ENCODE peak calls at places on chromosomes 16 and 17, in eight cellular contexts. T is neural progenitor cell, Y is cardiac muscle cell, M is psoas muscle, Z is endodermal cell, C is iPS DF 6.9, H is Peyer's patch, J is adrenal gland. I is an unnamed sample. For H3K36me3 and H3K27me3, the result is how much of the 10 kb centered on the place peaks cover.

GRCh38 chr17:499836-500543 is 147.4 kb upstream of the RPH3AL start:
- DNase-seq in Z (no peak), H (no peak), J (no peak), T (no peak), Y (no peak), C (no peak), M (no peak), I (no peak)

GRCh38 chr16:10752843-10753523 is 9.3 kb downstream of the NUBP1 start:
- DNase-seq in M (no peak), Z (no peak), Y (no peak), T (no peak), J (peak), H (no peak), C (no peak), I (no peak)

GRCh38 chr16:4401094-4401501 is 15.3 kb downstream of the CORO7 start:
- DNase-seq in T (peak), C (no peak), H (no peak), M (no peak), J (no peak), Y (no peak), Z (no peak), I (no peak)

GRCh38 chr17:73795730-73796129 is 151.5 kb upstream of the SDK2 start:
- DNase-seq in Z (no peak), C (no peak), H (no peak), T (no peak), M (no peak), Y (no peak), J (no peak), I (no peak)

GRCh38 chr17:15444805-15445204 is 22.6 kb downstream of the CDRT4 start:
- DNase-seq in J (peak), M (no peak), Y (no peak), T (no peak), C (no peak), Z (no peak), H (no peak), I (no peak)

GRCh38 chr16:73047221-73047535 is 750 bp downstream of the ZFHX3 start:
- DNase-seq in M (no peak), Y (peak), H (no peak), J (no peak), Z (no peak), T (no peak), C (no peak), I (no peak)

GRCh38 chr17:62832405-62832804 is 24.3 kb upstream of the MARCHF10 start:
- DNase-seq in T (no peak), C (no peak), Z (no peak), J (no peak), M (no peak), Y (no peak), H (no peak), I (no peak)

GRCh38 chr16:90044111-90044551 is 24.9 kb upstream of the DBNDD1 start:
- DNase-seq in J (no peak), H (no peak), T (no peak), Z (peak), M (no peak), Y (no peak), C (no peak), I (no peak)

GRCh38 chr16:72458035-72458434 is 286.1 kb upstream of the PMFBP1 start:
- DNase-seq in Y (no peak), H (no peak), C (no peak), M (no peak), T (no peak), Z (no peak), J (no peak), I (no peak)

GRCh38 chr17:29124931-29125270 is 55.3 kb downstream of the MYO18A start:
- DNase-seq in C (no peak), T (no peak), Y (no peak), Z (no peak), M (peak), H (peak), J (peak), I (no peak)

GRCh38 chr16:85663891-85664321 is 24.8 kb downstream of the GINS2 start:
- DNase-seq in Y (no peak), Z (no peak), J (peak), H (peak), T (no peak), M (peak), C (no peak), I (no peak)

GRCh38 chr16:3058173-3059030 is 7.0 kb upstream of the IL32 start:
- DNase-seq in C (no peak), Y (peak), M (no peak), Z (peak), H (peak), T (peak), J (no peak), I (no peak)

GRCh38 chr17:4479982-4480751 is 18.5 kb upstream of the SPNS2 start:
- DNase-seq in J (no peak), Z (no peak), C (no peak), Y (no peak), H (peak), T (peak), M (no peak), I (no peak)

GRCh38 chr17:50953831-50954601 is 87.9 kb upstream of the TOB1 start:
- DNase-seq in J (peak), C (no peak), T (peak), H (no peak), Y (peak), M (peak), Z (peak), I (no peak)

GRCh38 chr16:12081048-12081404 is 104.5 kb downstream of the SNX29 start:
- DNase-seq in Y (no peak), T (no peak), Z (no peak), C (no peak), M (no peak), H (no peak), J (no peak), I (no peak)

GRCh38 chr16:81604960-81605383 is 160.4 kb downstream of the CMIP start:
- DNase-seq in T (no peak), Z (no peak), J (no peak), M (no peak), Y (peak), C (no peak), H (no peak), I (no peak)

GRCh38 chr16:49631521-49632041 is 224.3 kb downstream of the ZNF423 start:
- DNase-seq in H (no peak), M (no peak), T (no peak), J (no peak), Y (peak), C (no peak), Z (peak), I (peak)

GRCh38 chr16:11742041-11742535 is 569 bp downstream of the TXNDC11 start:
- DNase-seq in C (no peak), T (no peak), H (peak), J (peak), Y (no peak), Z (peak), M (peak), I (no peak)

GRCh38 chr17:32755045-32755805 is 121.7 kb downstream of the MYO1D start:
- DNase-seq in T (peak), Z (no peak), M (no peak), H (no peak), J (no peak), Y (peak), C (no peak), I (no peak)

GRCh38 chr17:57624390-57624789 is 120.7 kb downstream of the CCDC182 start:
- DNase-seq in C (no peak), M (no peak), H (no peak), Y (no peak), J (peak), T (no peak), Z (no peak), I (no peak)

GRCh38 chr16:56305956-56306565 is 114.8 kb downstream of the GNAO1 start:
- DNase-seq in J (no peak), Y (peak), T (no peak), H (no peak), M (no peak), Z (peak), C (no peak), I (no peak)

GRCh38 chr17:64788286-64789060 is 126.4 kb upstream of the SMURF2 start:
- DNase-seq in C (no peak), T (no peak), H (peak), M (no peak), J (no peak), Z (peak), Y (no peak), I (no peak)

GRCh38 chr16:12532871-12533610 is 270.6 kb downstream of the CPPED1 start:
- DNase-seq in H (no peak), C (no peak), M (no peak), T (no peak), Z (no peak), J (no peak), Y (no peak), I (no peak)

GRCh38 chr16:77775911-77776909 is 12.2 kb upstream of the VAT1L start:
- DNase-seq in M (no peak), Y (no peak), H (no peak), T (no peak), C (no peak), J (peak), Z (no peak), I (no peak)

GRCh38 chr16:51153275-51153991 is 2.4 kb upstream of the SALL1 start:
- DNase-seq in C (no peak), Y (no peak), H (no peak), T (peak), Z (peak), M (no peak), J (no peak), I (no peak)

DNA sequence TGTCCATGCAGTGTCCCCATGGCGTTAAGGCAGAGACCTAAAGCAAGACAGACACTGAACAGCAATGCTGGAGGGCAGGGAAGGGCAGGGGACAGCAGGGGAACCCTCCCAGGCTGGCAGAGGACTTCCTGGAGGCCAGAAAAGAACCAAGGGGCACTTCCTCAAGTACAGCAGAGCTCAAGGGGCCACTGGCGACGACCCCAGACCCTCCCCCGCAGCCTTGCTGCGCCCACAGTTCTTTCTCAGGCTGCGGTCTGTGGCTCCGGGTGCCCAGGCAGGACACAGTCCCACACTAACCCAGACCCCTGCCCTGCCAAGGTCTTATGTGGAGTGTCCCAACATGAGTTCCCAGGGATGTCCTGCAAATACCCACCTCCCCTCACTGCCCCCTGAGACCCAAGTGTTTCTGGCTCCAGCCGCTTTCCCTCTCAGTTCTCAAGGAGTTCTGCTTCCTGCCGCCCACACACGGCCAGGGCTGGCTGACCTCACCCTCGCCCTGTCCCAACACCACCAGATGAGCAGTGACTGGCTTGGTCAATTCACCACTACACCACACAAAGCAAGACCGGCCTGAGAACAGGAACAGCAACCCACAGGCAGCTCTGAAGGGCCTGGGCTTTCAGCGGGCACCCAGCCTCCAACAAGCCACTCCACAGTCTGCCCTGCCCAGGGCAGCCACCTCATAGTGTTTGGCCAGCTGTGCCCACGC is 4.1 kb downstream of the CLCN7 start:
- DNase-seq in T (no peak), J (peak), H (no peak), C (no peak), M (no peak), Y (peak), Z (no peak), I (no peak)
- H3K4me3 ChIP-seq in T (no peak), J (no peak), H (no peak), C (no peak), M (no peak), Y (no peak), Z (no peak), I (no peak)

DNA sequence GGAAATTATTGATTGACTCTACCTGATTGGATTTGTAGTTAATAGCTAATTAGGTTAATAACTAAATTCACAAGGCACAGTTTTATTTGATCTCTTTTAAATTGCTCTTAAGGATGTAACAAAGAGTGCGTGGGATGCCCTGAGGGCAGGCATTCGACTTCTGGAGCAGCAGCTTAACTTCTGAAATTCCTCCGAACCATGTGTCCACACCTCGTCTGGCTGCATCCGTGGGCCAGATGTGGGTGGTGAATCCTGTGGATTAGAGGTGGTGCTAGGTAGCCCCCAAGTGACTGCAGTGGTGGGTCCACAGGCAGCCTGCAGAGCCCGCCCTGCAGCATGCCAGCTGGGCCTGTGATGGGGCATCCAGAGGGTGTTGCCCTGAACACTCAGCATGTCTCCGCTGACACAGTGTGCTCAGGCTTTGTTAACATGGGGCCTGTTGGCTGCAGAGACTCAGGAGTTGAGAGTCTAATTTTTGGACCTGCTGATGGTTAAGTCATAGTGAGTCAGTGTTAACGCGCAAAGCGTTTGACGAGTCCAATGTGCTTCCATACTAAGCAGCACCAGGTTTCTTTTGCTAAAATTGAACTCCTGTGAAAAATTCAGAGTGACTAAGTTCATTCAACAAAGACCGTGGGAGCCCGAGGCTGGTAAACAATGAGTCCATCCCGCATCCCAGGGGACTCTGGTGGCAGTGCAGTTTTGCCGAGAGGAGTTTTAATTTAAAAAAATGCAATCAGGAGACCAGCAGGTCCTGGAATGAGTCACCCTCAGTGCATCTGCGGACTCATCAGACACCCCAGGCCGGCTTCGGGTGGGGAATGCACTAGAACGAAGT is 3.8 kb upstream of the NPB start:
- DNase-seq in C (no peak), T (no peak), Y (peak), M (no peak), J (no peak), H (no peak), Z (no peak), I (no peak)
- H3K36me3 ChIP-seq in C (under half), T (under half), Y (under half), M (under half), J (under half), H (under half), Z (under half), I (under half)

GRCh38 chr17:81801327-81801726 is 2.6 kb upstream of the GCGR start:
- DNase-seq in Z (no peak), J (no peak), M (no peak), T (no peak), C (no peak), H (no peak), Y (no peak), I (no peak)
- H3K27me3 ChIP-seq in Z (half or more), J (under half), M (half or more), T (half or more), C (under half), H (under half), Y (half or more), I (under half)

GRCh38 chr17:67818110-67819002 is 6.9 kb upstream of the BPTF start:
- DNase-seq in H (no peak), C (no peak), J (no peak), M (no peak), Z (peak), Y (no peak), T (no peak), I (peak)
- H3K4me3 ChIP-seq in H (no peak), C (no peak), J (no peak), M (no peak), Z (no peak), Y (no peak), T (no peak), I (no peak)

DNA sequence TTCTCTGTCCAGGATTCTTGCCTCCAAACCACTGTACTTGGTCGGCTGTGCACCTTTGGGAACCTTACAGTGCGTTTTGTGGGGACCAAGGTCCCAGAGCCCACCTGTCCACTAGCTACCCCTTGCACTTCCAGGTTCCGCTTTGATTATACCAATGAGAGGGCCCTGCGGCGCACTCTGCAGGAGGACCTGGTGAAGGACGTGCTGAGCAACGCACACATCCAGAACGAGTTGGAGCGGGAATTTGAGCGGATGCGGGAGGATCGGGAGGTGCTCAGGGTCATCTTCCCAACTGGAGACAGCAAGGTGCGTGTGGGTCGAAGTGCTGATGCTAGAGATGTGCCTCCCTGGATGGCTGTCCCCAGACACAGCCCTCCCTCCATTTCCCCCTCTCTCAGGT is 18.8 kb downstream of the POLR2A start:
- DNase-seq in T (peak), M (no peak), Y (no peak), H (no peak), Z (peak), C (no peak), J (no peak), I (no peak)
- H3K36me3 ChIP-seq in T (under half), M (under half), Y (half or more), H (under half), Z (half or more), C (half or more), J (under half), I (under half)

GRCh38 chr17:79340771-79341528 is 266.3 kb downstream of the ENGASE start:
- DNase-seq in T (no peak), Y (no peak), C (no peak), M (peak), J (no peak), Z (no peak), H (no peak), I (no peak)
- H3K27me3 ChIP-seq in T (under half), Y (under half), C (under half), M (half or more), J (under half), Z (under half), H (under half), I (under half)

DNA sequence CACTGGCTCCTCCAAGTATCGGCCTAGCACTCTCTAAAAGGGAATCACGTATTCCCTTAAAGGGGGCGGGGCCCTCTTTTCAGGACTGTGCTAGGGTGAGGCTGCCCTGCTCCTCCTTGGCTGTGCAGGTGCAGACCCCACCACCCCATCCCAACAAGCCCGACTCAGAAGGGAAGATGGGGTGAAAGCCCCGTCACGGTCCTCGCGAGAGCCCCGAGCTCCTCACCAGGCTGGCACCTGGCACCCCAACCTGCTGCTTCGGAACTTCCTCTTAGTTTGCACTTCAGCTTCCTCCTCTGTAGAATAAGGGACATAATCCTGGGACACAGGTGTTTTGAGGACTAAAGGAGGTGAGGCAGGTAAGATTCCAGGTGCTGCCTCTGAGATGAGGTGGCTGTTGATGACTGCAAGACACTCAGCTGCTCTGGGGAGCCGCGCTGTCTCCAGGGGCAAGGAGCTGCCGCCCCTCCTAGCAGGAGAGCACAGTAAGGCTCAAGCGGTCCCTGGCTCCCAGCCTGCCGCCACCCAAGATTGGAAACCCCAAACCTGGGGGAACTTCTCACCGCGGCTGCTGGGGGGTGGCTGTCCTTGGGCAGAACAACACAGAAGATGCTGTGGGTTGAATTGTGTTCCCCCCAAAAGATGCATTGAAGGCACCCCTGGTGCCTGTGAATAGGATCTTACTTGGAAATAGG is 88.8 kb downstream of the MGAT5B start:
- DNase-seq in J (no peak), Z (no peak), C (no peak), Y (no peak), H (no peak), T (no peak), M (no peak), I (no peak)
- H3K4me3 ChIP-seq in J (no peak), Z (no peak), C (no peak), Y (no peak), H (no peak), T (no peak), M (no peak), I (no peak)

GRCh38 chr17:5897320-5897911 is 172.8 kb upstream of the WSCD1 start:
- DNase-seq in Y (no peak), Z (peak), H (no peak), J (no peak), T (peak), M (no peak), C (peak), I (no peak)
- H3K36me3 ChIP-seq in Y (under half), Z (under half), H (under half), J (under half), T (under half), M (under half), C (under half), I (under half)

DNA sequence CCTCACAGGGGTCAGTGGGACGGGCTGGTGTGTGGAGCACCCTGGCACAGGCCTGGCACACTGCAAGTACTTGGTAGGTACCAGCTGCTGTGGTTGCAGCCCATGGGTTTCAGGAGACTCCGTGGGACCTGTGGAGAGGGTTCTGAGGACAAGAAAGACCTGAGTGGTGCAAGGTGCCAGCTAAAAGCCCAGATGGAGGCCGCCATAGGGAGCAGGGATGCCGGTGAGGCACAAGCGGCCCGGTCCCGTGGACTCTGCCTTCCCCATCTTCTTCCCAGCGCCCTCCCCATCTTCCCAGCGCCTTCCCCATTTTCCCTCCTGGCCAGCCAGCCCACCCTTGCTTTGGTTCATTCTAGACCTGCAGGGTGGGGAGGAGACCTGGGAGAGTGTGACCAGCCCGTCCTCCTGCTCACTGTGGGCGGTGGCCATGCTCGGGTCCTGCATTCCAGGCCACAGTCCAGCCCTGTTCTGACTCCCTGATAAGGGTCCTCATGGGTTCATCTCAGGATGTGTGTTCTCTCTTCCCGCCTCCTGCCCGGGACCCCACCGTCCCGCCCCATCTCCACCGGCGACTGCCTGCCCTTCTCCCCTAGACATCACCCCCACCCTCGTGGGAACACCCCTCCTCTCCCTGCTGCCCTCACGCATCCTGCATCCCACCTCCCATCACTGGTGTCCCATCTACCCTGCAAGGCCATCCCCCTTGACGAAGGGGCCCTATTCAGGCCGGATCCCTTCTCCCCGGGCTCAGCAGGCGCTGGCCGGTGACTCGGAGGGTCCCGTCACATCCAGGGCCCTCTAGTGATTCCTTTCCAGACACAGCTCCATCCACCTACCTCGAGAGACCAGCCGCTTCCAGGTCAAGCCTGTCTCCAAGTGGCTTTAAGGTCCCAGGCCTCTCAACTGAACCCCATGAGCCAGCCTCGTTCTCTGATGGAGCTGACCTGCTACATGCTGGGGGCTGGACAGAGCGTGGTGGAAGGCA is 3.4 kb downstream of the ZNF469 start:
- DNase-seq in Z (no peak), M (peak), H (no peak), C (no peak), Y (no peak), T (no peak), J (no peak), I (no peak)
- H3K27me3 ChIP-seq in Z (under half), M (under half), H (under half), C (under half), Y (half or more), T (half or more), J (under half), I (under half)

I was measured in vagina.